ENCODE peak calls at places on chromosomes 13 and 19, in nine cellular contexts. J is transverse colon, F is sigmoid colon, S is Peyer's patch, E is stomach, W is breast epithelium, X is body of pancreas, U is ovary, T is heart left ventricle. A is an unnamed sample.

GRCh38 chr19:29532097-29532496 is 6.3 kb downstream of the VSTM2B start:
- DNase-seq in J (no peak), F (no peak), S (no peak), E (peak; percentile 0), W (no peak), X (no peak), U (no peak), T (no peak), A (peak; percentile 6)

GRCh38 chr13:93889430-93889829 is 590.1 kb downstream of the DCT start:
- DNase-seq in J (no peak), F (no peak), S (no peak), E (no peak), W (no peak), X (no peak), U (no peak), T (no peak), A (no peak)

GRCh38 chr13:74443623-74444022 is 309.4 kb upstream of the KLF12 start:
- DNase-seq in J (no peak), F (no peak), S (no peak), E (no peak), W (no peak), X (no peak), U (no peak), T (no peak), A (no peak)

GRCh38 chr19:54464044-54464623 is 556 bp upstream of the LENG9 start:
- DNase-seq in J (peak; percentile 97), F (peak; percentile 92), S (peak; percentile 93), E (peak; percentile 99), W (peak; percentile 98), X (peak; percentile 98), U (peak; percentile 85), T (peak; percentile 78), A (peak; percentile 97)

GRCh38 chr19:19170053-19170945 is at the start of gene MEF2B:
- DNase-seq in J (peak; percentile 87), F (no peak), S (peak; percentile 85), E (peak; percentile 88), W (peak; percentile 35), X (peak; percentile 85), U (peak; percentile 68), T (peak; percentile 79), A (peak; percentile 82)

GRCh38 chr13:98399756-98400155 is 177.2 kb downstream of the STK24 start:
- DNase-seq in J (no peak), F (no peak), S (no peak), E (no peak), W (no peak), X (no peak), U (no peak), T (no peak), A (no peak)

GRCh38 chr13:81498969-81499368 is 1158.0 kb upstream of the SPRY2 start:
- DNase-seq in J (no peak), F (no peak), S (no peak), E (no peak), W (no peak), X (no peak), U (no peak), T (no peak), A (no peak)

GRCh38 chr19:58218899-58219298 is 9.8 kb upstream of the ZNF544 start:
- DNase-seq in J (no peak), F (no peak), S (no peak), E (no peak), W (no peak), X (no peak), U (no peak), T (no peak), A (no peak)

GRCh38 chr19:48489608-48490216 is 20.5 kb downstream of the CYTH2 start:
- DNase-seq in J (peak; percentile 91), F (peak; percentile 85), S (peak; percentile 73), E (peak; percentile 87), W (no peak), X (peak; percentile 85), U (peak; percentile 68), T (peak; percentile 75), A (peak; percentile 83)

GRCh38 chr19:4059931-4060620 is 6.6 kb downstream of the ZBTB7A start:
- DNase-seq in J (peak; percentile 90), F (peak; percentile 90), S (peak; percentile 80), E (peak; percentile 73), W (no peak), X (peak; percentile 44), U (peak; percentile 72), T (peak; percentile 81), A (peak; percentile 62)

GRCh38 chr19:52397310-52398090 is at the start of gene ZNF528:
- DNase-seq in J (peak; percentile 96), F (peak; percentile 97), S (peak; percentile 90), E (peak; percentile 97), W (peak; percentile 84), X (peak; percentile 95), U (peak; percentile 98), T (peak; percentile 97), A (peak; percentile 94)

GRCh38 chr19:47521473-47522180 is 6.8 kb upstream of the NAPA start:
- DNase-seq in J (no peak), F (no peak), S (no peak), E (no peak), W (no peak), X (no peak), U (no peak), T (no peak), A (no peak)

GRCh38 chr13:87684850-87685735 is 13.9 kb downstream of the SLITRK5 start:
- DNase-seq in J (no peak), F (no peak), S (no peak), E (no peak), W (no peak), X (no peak), U (no peak), T (no peak), A (no peak)

GRCh38 chr19:4575978-4576933 is 16.8 kb upstream of the SEMA6B start:
- DNase-seq in J (peak; percentile 68), F (peak; percentile 76), S (peak; percentile 61), E (peak; percentile 74), W (peak; percentile 28), X (peak; percentile 72), U (peak; percentile 51), T (peak; percentile 68), A (peak; percentile 75)

GRCh38 chr19:35017507-35017906 is 12.8 kb upstream of the SCN1B start:
- DNase-seq in J (no peak), F (peak; percentile 53), S (no peak), E (no peak), W (no peak), X (no peak), U (no peak), T (no peak), A (no peak)
- H3K4me1 ChIP-seq in J (peaks cover 19% of the 10 kb centered on the region), F (peaks cover 11% of the 10 kb centered on the region), S (no peaks in the 10 kb centered on the region), E (peaks cover 11% of the 10 kb centered on the region), W (no peaks in the 10 kb centered on the region), X (peaks cover 11% of the 10 kb centered on the region), U (no peaks in the 10 kb centered on the region), T (peaks cover 7% of the 10 kb centered on the region), A (peaks cover 7% of the 10 kb centered on the region)

DNA sequence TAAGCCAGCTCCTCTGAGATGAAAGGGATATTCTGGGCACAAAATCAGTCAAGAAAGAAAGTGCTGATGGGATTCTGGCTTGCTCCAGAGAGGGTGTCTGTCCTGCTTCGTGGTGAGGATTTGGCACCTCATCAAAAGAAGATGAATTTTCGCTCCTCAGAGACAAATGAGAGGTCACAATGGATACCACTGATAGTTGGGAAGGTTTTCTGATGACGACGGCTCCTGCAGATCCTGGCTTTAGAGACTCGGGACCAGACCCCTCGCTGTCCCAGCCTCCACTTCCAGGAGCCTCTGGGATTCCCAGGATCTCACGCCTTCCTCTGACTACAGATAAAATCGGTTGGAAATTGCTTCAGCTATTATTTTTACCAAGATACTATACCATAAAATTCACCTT is 9.8 kb downstream of the TEX29 start:
- DNase-seq in J (no peak), F (no peak), S (no peak), E (no peak), W (no peak), X (no peak), U (no peak), T (no peak), A (no peak)
- TF ChIP-seq POLR2A in J (no peak), F (no peak), S (no peak), E (no peak), W (no peak), X (no peak), U (no peak), T (no peak), A (no peak)

GRCh38 chr13:112202966-112203365 is 136.0 kb downstream of the SOX1 start:
- DNase-seq in J (no peak), F (no peak), S (no peak), E (no peak), W (no peak), X (no peak), U (no peak), T (no peak), A (no peak)

GRCh38 chr13:112205990-112206389 is 139.0 kb downstream of the SOX1 start:
- DNase-seq in J (no peak), F (no peak), S (no peak), E (no peak), W (no peak), X (no peak), U (no peak), T (no peak), A (no peak)

GRCh38 chr13:112204881-112205327 is 138.0 kb downstream of the SOX1 start:
- DNase-seq in J (no peak), F (no peak), S (no peak), E (no peak), W (no peak), X (peak; percentile 40), U (no peak), T (peak; percentile 43), A (no peak)

GRCh38 chr13:112203614-112204013 is 136.7 kb downstream of the SOX1 start:
- DNase-seq in J (no peak), F (no peak), S (no peak), E (no peak), W (no peak), X (no peak), U (no peak), T (no peak), A (no peak)

DNA sequence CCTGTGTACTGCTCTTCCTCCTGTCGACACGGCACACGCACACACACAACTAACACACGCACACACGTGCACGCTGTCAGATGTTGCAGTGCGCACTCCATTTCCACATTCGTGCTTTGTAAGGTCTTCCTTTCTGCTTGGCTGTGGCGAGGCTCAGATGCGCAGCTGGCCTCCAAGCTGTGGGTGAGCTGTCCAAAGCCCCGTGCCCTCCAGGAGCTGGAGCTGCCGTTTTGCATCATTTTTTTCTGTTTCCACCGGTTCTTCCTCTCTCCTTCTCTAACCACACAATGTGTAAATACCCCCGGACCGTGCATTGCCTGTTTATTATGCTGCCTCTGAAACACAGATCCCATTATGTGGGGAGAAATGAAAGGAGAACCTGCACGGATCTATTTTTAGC is 137.4 kb downstream of the SOX1 start:
- DNase-seq in J (no peak), F (no peak), S (no peak), E (no peak), W (no peak), X (no peak), U (no peak), T (no peak), A (no peak)
- H3K4me1 ChIP-seq in J (peaks cover 9% of the 10 kb centered on the region), F (peaks cover 9% of the 10 kb centered on the region), S (no peaks in the 10 kb centered on the region), E (no peaks in the 10 kb centered on the region), W (no peaks in the 10 kb centered on the region), X (peaks cover 4% of the 10 kb centered on the region), U (no peaks in the 10 kb centered on the region), T (no peaks in the 10 kb centered on the region), A (no peaks in the 10 kb centered on the region)

DNA sequence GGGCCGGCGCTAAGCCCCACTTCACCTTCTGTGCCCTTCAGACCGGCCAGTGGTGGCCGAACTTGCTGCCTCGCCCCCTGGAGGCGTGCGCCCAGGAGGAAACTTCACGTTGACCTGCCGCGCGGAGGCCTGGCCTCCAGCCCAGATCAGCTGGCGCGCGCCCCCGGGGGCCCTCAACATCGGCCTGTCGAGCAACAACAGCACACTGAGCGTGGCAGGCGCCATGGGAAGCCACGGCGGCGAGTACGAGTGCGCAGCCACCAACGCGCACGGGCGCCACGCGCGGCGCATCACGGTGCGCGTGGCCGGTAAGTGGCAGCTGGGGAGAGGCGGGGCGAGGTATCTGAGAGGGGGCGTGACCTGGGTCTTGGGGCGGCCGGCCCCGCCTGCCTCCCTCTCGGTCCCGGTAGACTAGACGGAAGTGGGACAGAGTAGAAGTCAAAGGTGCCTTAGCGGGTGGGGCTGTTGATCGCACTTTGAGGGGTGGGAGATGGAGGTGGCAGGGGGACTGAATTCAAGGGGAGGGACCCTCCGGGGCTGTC is 5.6 kb downstream of the ICAM5 start:
- DNase-seq in J (peak; percentile 74), F (no peak), S (peak; percentile 73), E (peak; percentile 51), W (no peak), X (peak; percentile 40), U (no peak), T (no peak), A (no peak)
- TF ChIP-seq POLR2A in J (peak; percentile 23), F (no peak), S (no peak), E (no peak), W (no peak), X (no peak), U (no peak), T (no peak), A (no peak)

A was measured in right lobe of liver.